ENCODE peak calls at places on chromosomes 16 and 17, in seven cellular contexts. N is thyroid gland, O is adipocyte, F is BJ, C is fibroblast of villous mesenchyme, A is pancreas, B is colonic mucosa. V is an unnamed sample.

GRCh38 chr17:80475949-80476876 is at the start of gene NPTX1:
- DNase-seq in N (no peak), O (peak), F (no peak), C (no peak), A (no peak), B (no peak), V (no peak)

GRCh38 chr16:30470170-30470512 is 2.4 kb upstream of the ITGAL start:
- DNase-seq in N (no peak), O (no peak), F (no peak), C (no peak), A (no peak), B (no peak), V (no peak)

GRCh38 chr16:66930189-66930588 is 4.0 kb downstream of the CIAO2B start:
- DNase-seq in N (peak), O (no peak), F (no peak), C (peak), A (no peak), B (peak), V (peak)

GRCh38 chr16:79970551-79971236 is 370.2 kb upstream of the MAF start:
- DNase-seq in N (peak), O (peak), F (no peak), C (peak), A (no peak), B (peak), V (peak)

GRCh38 chr16:14199624-14200023 is 128.5 kb downstream of the MRTFB start:
- DNase-seq in N (no peak), O (peak), F (no peak), C (no peak), A (no peak), B (no peak), V (peak)

GRCh38 chr16:4347765-4348509 is 3.2 kb downstream of the PAM16 start:
- DNase-seq in N (no peak), O (no peak), F (no peak), C (no peak), A (no peak), B (no peak), V (no peak)

GRCh38 chr17:64328875-64329405 is 61.7 kb downstream of the PECAM1 start:
- DNase-seq in N (no peak), O (no peak), F (no peak), C (no peak), A (no peak), B (no peak), V (no peak)

GRCh38 chr16:75461575-75461974 is 2.9 kb downstream of the TMEM170A start:
- DNase-seq in N (no peak), O (no peak), F (no peak), C (no peak), A (no peak), B (no peak), V (no peak)

GRCh38 chr17:50211249-50212120 is 10.1 kb upstream of the COL1A1 start:
- DNase-seq in N (no peak), O (peak), F (no peak), C (peak), A (no peak), B (no peak), V (peak)

GRCh38 chr17:79082311-79083190 is 7.9 kb downstream of the ENGASE start:
- DNase-seq in N (peak), O (peak), F (no peak), C (peak), A (no peak), B (peak), V (peak)

GRCh38 chr17:66860204-66860603 is 25.3 kb downstream of the CACNG5 start:
- DNase-seq in N (no peak), O (no peak), F (no peak), C (no peak), A (no peak), B (no peak), V (no peak)

GRCh38 chr16:8928467-8928957 is 35.2 kb downstream of the USP7 start:
- DNase-seq in N (no peak), O (peak), F (no peak), C (peak), A (no peak), B (no peak), V (peak)

GRCh38 chr17:20852541-20853370 is 190.1 kb downstream of the USP22 start:
- DNase-seq in N (no peak), O (peak), F (no peak), C (peak), A (no peak), B (no peak), V (no peak)

GRCh38 chr16:63789603-63790002 is 1332.3 kb downstream of the CDH11 start:
- DNase-seq in N (no peak), O (peak), F (no peak), C (no peak), A (no peak), B (no peak), V (peak)

GRCh38 chr17:55420776-55421178 is 858 bp downstream of the MMD start:
- DNase-seq in N (peak), O (peak), F (no peak), C (peak), A (peak), B (peak), V (no peak)

GRCh38 chr17:8079291-8080207 is 8.0 kb downstream of the ALOX12B start:
- DNase-seq in N (peak), O (peak), F (no peak), C (peak), A (peak), B (peak), V (peak)

GRCh38 chr16:30025156-30025555 is 2.2 kb downstream of the C16orf92 start:
- DNase-seq in N (no peak), O (no peak), F (no peak), C (no peak), A (no peak), B (no peak), V (no peak)

GRCh38 chr16:4538067-4538385 is 547 bp downstream of the CDIP1 start:
- DNase-seq in N (no peak), O (peak), F (no peak), C (no peak), A (no peak), B (no peak), V (no peak)

GRCh38 chr17:34981538-34982241 is 1.4 kb downstream of the LIG3 start:
- DNase-seq in N (no peak), O (peak), F (no peak), C (peak), A (no peak), B (no peak), V (peak)

GRCh38 chr17:55584055-55584685 is 72.9 kb upstream of the SMIM36 start:
- DNase-seq in N (no peak), O (peak), F (no peak), C (peak), A (no peak), B (no peak), V (peak)

GRCh38 chr17:79556263-79556662 is 54.6 kb downstream of the RBFOX3 start:
- DNase-seq in N (no peak), O (no peak), F (no peak), C (no peak), A (no peak), B (no peak), V (no peak)

GRCh38 chr17:57945999-57946797 is 9.0 kb downstream of the CUEDC1 start:
- DNase-seq in N (peak), O (peak), F (peak), C (peak), A (no peak), B (no peak), V (no peak)

GRCh38 chr17:79427621-79428539 is 183.0 kb downstream of the RBFOX3 start:
- DNase-seq in N (no peak), O (no peak), F (no peak), C (no peak), A (no peak), B (no peak), V (no peak)

GRCh38 chr17:47698749-47699535 is 5.0 kb downstream of the TBKBP1 start:
- DNase-seq in N (peak), O (peak), F (no peak), C (peak), A (no peak), B (peak), V (peak)

GRCh38 chr17:45149037-45149668 is 878 bp downstream of the HEXIM1 start:
- DNase-seq in N (peak), O (peak), F (peak), C (peak), A (peak), B (peak), V (peak)

GRCh38 chr17:49552070-49552751 is 23.5 kb upstream of the NXPH3 start:
- DNase-seq in N (no peak), O (no peak), F (no peak), C (no peak), A (no peak), B (no peak), V (no peak)

GRCh38 chr16:87329436-87330256 is 12.5 kb upstream of the C16orf95 start:
- DNase-seq in N (no peak), O (no peak), F (no peak), C (no peak), A (no peak), B (no peak), V (no peak)

GRCh38 chr17:82031885-82032627 is 578 bp downstream of the RAC3 start:
- DNase-seq in N (peak), O (no peak), F (no peak), C (no peak), A (no peak), B (peak), V (no peak)

GRCh38 chr17:78289802-78290363 is 58.5 kb downstream of the TMEM235 start:
- DNase-seq in N (peak), O (peak), F (peak), C (peak), A (peak), B (peak), V (peak)

GRCh38 chr16:75301804-75302203 is 50.4 kb upstream of the BCAR1 start:
- DNase-seq in N (no peak), O (peak), F (no peak), C (no peak), A (no peak), B (no peak), V (no peak)

GRCh38 chr16:65975049-65975708 is 391.3 kb upstream of the CDH5 start:
- DNase-seq in N (no peak), O (peak), F (no peak), C (peak), A (no peak), B (no peak), V (peak)

GRCh38 chr17:27504188-27504995 is 48.1 kb downstream of the KSR1 start:
- DNase-seq in N (peak), O (no peak), F (no peak), C (no peak), A (no peak), B (no peak), V (peak)

GRCh38 chr16:55466209-55466608 is 12.8 kb upstream of the MMP2 start:
- DNase-seq in N (no peak), O (no peak), F (no peak), C (no peak), A (no peak), B (no peak), V (no peak)

GRCh38 chr17:43477832-43478634 is 5.7 kb upstream of the DHX8 start:
- DNase-seq in N (no peak), O (no peak), F (no peak), C (no peak), A (no peak), B (no peak), V (no peak)

GRCh38 chr17:43482103-43483012 is 1.4 kb upstream of the DHX8 start:
- DNase-seq in N (peak), O (no peak), F (no peak), C (no peak), A (no peak), B (no peak), V (no peak)

GRCh38 chr17:43483674-43484551 is at the start of gene DHX8:
- DNase-seq in N (peak), O (peak), F (peak), C (peak), A (peak), B (peak), V (peak)

GRCh38 chr17:43475494-43476089 is 8.2 kb upstream of the DHX8 start:
- DNase-seq in N (no peak), O (no peak), F (no peak), C (no peak), A (peak), B (no peak), V (no peak)

DNA sequence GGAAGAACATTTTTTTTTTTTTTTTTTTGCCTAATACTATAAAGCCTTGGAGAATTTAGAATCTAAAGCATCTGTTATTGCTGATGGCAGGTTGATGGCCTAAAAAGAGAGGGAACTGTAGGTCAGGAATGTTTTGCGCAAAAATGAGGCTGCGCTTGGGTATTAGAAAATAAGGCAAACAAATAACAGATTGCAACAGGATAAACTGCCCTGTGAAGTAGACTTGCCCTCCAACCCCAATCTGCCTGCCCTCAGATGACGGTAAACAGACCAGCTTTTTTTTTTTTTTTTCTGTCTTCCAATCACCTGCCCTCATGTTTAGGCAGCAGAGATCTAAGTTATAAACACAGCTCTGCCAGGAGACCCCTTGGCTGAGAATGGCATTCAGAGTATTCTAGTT is 3.8 kb upstream of the DHX8 start:
- DNase-seq in N (no peak), O (no peak), F (no peak), C (peak), A (no peak), B (no peak), V (no peak)
- H3K4me3 ChIP-seq in N (no peak), O (no peak), F (no peak), C (no peak), A (no peak), B (no peak), V (no peak)

GRCh38 chr17:74738051-74738996 is 1.3 kb downstream of the RAB37 start:
- DNase-seq in N (no peak), O (no peak), F (no peak), C (no peak), A (no peak), B (peak), V (peak)
- H3K4me3 ChIP-seq in N (no peak), O (no peak), F (no peak), C (peak), A (peak), B (peak), V (no peak)

GRCh38 chr17:61402978-61403845 is 3.6 kb downstream of the TBX2 start:
- DNase-seq in N (no peak), O (peak), F (no peak), C (peak), A (no peak), B (no peak), V (no peak)

GRCh38 chr17:61405686-61406542 is 6.3 kb downstream of the TBX2 start:
- DNase-seq in N (no peak), O (peak), F (no peak), C (no peak), A (no peak), B (no peak), V (no peak)

GRCh38 chr17:61403846-61404701 is 4.4 kb downstream of the TBX2 start:
- DNase-seq in N (no peak), O (peak), F (no peak), C (peak), A (no peak), B (no peak), V (no peak)

GRCh38 chr17:61405047-61405685 is 5.5 kb downstream of the TBX2 start:
- DNase-seq in N (no peak), O (peak), F (no peak), C (no peak), A (no peak), B (no peak), V (no peak)

GRCh38 chr17:61404702-61405046 is 5.0 kb downstream of the TBX2 start:
- DNase-seq in N (no peak), O (no peak), F (no peak), C (no peak), A (no peak), B (no peak), V (no peak)
- H3K4me3 ChIP-seq in N (peak), O (no peak), F (peak), C (peak), A (peak), B (peak), V (no peak)

DNA sequence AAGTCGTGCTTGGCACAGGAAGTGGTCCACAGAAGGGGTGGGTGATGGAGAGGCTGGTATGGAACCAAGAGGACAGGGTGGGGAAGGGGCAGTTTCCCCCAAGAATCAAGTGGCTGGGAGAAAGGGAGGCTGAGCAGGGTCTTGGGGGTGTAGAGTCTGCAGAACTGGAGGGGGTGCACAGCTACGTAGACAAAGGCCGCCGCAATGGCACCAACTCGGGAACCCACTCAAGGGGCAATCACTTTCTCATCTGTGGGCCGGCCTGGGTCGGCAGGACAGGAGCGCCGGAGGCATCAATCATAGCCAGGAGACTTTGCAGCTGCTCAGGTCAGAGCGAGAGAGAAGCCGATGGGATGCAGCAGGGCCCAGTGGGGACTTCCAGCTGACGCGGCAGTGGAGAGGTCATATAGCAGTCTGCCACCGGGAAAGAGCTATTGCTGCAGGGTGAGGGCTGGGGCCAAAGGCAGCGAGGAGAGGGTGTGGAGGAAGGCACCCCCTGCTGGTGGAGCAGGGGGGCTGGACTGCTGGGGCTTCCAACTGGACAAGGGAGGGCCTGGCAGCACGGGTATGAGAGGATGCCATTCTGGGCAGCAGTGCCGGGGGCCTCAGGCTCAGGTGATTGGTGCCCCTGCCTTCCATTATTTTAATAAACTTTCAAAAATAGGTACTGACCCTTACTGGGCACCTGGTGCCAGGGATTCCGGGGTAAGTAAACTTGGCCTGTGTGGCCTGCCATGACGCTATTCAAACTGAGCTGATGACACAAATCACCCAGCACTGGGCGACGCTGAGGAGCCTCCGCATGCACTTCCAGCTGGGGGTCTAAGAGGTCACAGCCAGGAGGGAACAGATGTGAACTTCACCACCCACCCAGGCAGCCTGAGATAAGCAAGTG is 52.5 kb upstream of the MTSS2 start:
- DNase-seq in N (no peak), O (peak), F (no peak), C (peak), A (no peak), B (no peak), V (peak)
- H3K4me3 ChIP-seq in N (no peak), O (no peak), F (no peak), C (no peak), A (no peak), B (no peak), V (no peak)

DNA sequence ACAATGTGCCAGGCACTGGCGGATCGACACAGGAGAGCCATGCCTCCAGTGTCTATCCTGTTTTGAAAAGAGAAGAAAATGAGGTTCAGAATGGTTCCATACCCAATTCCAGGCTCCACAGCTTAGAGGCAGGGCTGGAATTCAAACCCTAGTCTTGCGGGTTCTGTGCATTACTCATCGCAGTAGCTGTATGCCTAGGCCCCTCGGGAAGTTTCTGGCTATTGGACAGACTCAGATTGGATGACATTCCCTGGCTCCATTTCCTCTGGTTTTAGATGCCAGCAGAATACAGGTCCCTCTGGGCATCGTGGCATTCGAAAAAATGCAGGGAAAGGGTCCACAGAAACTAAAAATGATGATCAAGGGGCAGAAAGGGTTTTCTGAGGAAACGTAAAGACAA is 184.7 kb downstream of the COPRS start:
- DNase-seq in N (no peak), O (peak), F (no peak), C (peak), A (no peak), B (no peak), V (peak)
- H3K4me3 ChIP-seq in N (no peak), O (peak), F (no peak), C (no peak), A (no peak), B (no peak), V (no peak)

GRCh38 chr17:60139438-60140285 is 10.1 kb upstream of the CA4 start:
- DNase-seq in N (peak), O (peak), F (no peak), C (peak), A (peak), B (peak), V (peak)

GRCh38 chr17:60135160-60135950 is 14.4 kb upstream of the CA4 start:
- DNase-seq in N (peak), O (peak), F (peak), C (peak), A (peak), B (peak), V (peak)

GRCh38 chr17:60135951-60136666 is 13.7 kb upstream of the CA4 start:
- DNase-seq in N (no peak), O (no peak), F (no peak), C (no peak), A (no peak), B (no peak), V (no peak)

GRCh38 chr17:60138769-60139437 is 10.9 kb upstream of the CA4 start:
- DNase-seq in N (no peak), O (no peak), F (no peak), C (no peak), A (no peak), B (no peak), V (no peak)

DNA sequence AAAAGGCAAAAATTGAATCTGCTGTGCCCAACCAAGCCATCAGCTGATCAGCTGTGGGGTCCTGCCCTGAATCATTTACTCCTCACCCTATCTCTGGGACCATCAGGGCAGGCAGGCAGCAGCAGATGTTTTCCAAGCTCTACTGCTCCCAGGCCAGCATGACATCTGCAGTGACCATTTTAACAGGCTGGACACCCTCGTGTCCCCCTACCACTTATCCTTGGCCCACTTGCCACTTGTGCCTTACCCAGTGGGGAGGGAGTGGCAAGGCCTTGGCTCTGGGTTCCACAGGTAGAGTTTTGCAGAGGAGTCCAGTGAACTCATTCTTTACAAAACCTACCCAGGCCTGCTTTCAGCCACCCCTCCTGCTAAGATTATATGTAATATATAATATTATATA is 12.0 kb upstream of the CA4 start:
- DNase-seq in N (no peak), O (no peak), F (no peak), C (no peak), A (no peak), B (no peak), V (no peak)
- H3K4me3 ChIP-seq in N (no peak), O (no peak), F (no peak), C (no peak), A (no peak), B (no peak), V (no peak)

GRCh38 chr16:81831722-81832126 is 52.6 kb downstream of the PLCG2 start:
- DNase-seq in N (peak), O (no peak), F (no peak), C (no peak), A (peak), B (peak), V (no peak)
- H3K4me3 ChIP-seq in N (no peak), O (no peak), F (no peak), C (no peak), A (no peak), B (no peak), V (no peak)

GRCh38 chr17:2004435-2004952 is 20.6 kb downstream of the RTN4RL1 start:
- DNase-seq in N (no peak), O (no peak), F (no peak), C (no peak), A (no peak), B (no peak), V (no peak)
- H3K4me3 ChIP-seq in N (no peak), O (no peak), F (no peak), C (no peak), A (no peak), B (no peak), V (no peak)

V was measured in fibroblast of pulmonary artery.